ENCODE peak calls at places on chromosome 18, in seven cellular contexts. Q is activated CD8-positive, alpha-beta memory T cell treated with anti-CD3 and anti-CD28 coated beads for 48 hours; K is T-cell; Z is activated CD4-positive, alpha-beta T cell treated with anti-CD3 and anti-CD28 coated beads, Interleukin-2, amount 50 U/mL, for 24 hours; F is progenitor cell of endocrine pancreas; H is CD8-positive, alpha-beta memory T cell; S is OCI-M1. G is an unnamed sample.

GRCh38 chr18:31741096-31741735 is 19.5 kb downstream of the SLC25A52 start:
- DNase-seq in Q (no peak), K (peak; percentile 48), S (peak; percentile 78), F (no peak), H (peak; percentile 40), Z (peak; percentile 56), G (no peak)

GRCh38 chr18:9055185-9055584 is 47.3 kb upstream of the NDUFV2 start:
- DNase-seq in F (no peak), H (no peak), Q (no peak), S (peak; percentile 86), K (no peak), Z (no peak), G (no peak)

GRCh38 chr18:31574359-31574758 is 17.3 kb upstream of the TTR start:
- DNase-seq in S (peak; percentile 63), H (no peak), Q (no peak), F (no peak), K (no peak), Z (no peak), G (no peak)

GRCh38 chr18:55861266-55861665 is 273.3 kb upstream of the TCF4 start:
- DNase-seq in Z (no peak), S (peak; percentile 21), F (no peak), H (no peak), Q (no peak), K (no peak), G (no peak)

GRCh38 chr18:77000527-77000926 is 132.1 kb downstream of the MBP start:
- DNase-seq in F (no peak), Z (peak; percentile 15), H (peak; percentile 41), Q (no peak), K (peak; percentile 38), S (peak; percentile 60), G (peak; percentile 88)

GRCh38 chr18:13003466-13003896 is 12.3 kb downstream of the CEP192 start:
- DNase-seq in S (peak; percentile 85), Z (no peak), H (no peak), Q (no peak), K (peak; percentile 1), F (peak; percentile 31), G (no peak)

GRCh38 chr18:44742741-44743311 is 62.1 kb downstream of the SETBP1 start:
- DNase-seq in Q (no peak), H (no peak), Z (no peak), S (no peak), F (no peak), K (no peak), G (no peak)

GRCh38 chr18:28514699-28515098 is 337.8 kb upstream of the CDH2 start:
- DNase-seq in H (no peak), K (no peak), Q (no peak), Z (no peak), S (no peak), F (no peak), G (no peak)

GRCh38 chr18:35458677-35459441 is 38.9 kb downstream of the INO80C start:
- DNase-seq in Q (no peak), F (no peak), Z (no peak), K (no peak), H (no peak), S (no peak), G (peak; percentile 76)

GRCh38 chr18:79511271-79511670 is 115.5 kb downstream of the NFATC1 start:
- DNase-seq in F (no peak), K (no peak), Q (no peak), Z (no peak), H (no peak), S (no peak), G (no peak)

GRCh38 chr18:48590678-48591077 is 51.8 kb downstream of the CTIF start:
- DNase-seq in S (no peak), Z (no peak), H (no peak), F (no peak), K (no peak), Q (no peak), G (no peak)

GRCh38 chr18:21706386-21706865 is 1.9 kb upstream of the ABHD3 start:
- DNase-seq in Q (no peak), K (no peak), Z (no peak), S (no peak), F (no peak), H (no peak), G (no peak)

GRCh38 chr18:77131652-77132368 is 773 bp downstream of the MBP start:
- DNase-seq in H (peak; percentile 32), Q (no peak), S (peak; percentile 59), Z (no peak), K (peak; percentile 27), F (peak; percentile 60), G (peak; percentile 85)

GRCh38 chr18:3451989-3452749 is 2.2 kb downstream of the TGIF1 start:
- DNase-seq in H (peak; percentile 28), S (peak; percentile 82), K (peak; percentile 27), Q (peak; percentile 25), Z (peak; percentile 13), F (peak; percentile 28), G (peak; percentile 78)

GRCh38 chr18:47872426-47872825 is 58.0 kb downstream of the SMAD2 start:
- DNase-seq in Z (no peak), Q (no peak), S (no peak), K (no peak), F (no peak), H (no peak), G (no peak)

GRCh38 chr18:28794459-28795245 is 617.7 kb upstream of the CDH2 start:
- DNase-seq in F (no peak), Z (no peak), S (no peak), K (no peak), H (no peak), Q (no peak), G (no peak)

GRCh38 chr18:62521588-62521987 is 1.2 kb upstream of the ZCCHC2 start:
- DNase-seq in S (peak; percentile 61), H (no peak), Q (no peak), K (no peak), Z (no peak), F (no peak), G (no peak)

GRCh38 chr18:38654966-38655365 is 1089.4 kb upstream of the CELF4 start:
- DNase-seq in Z (no peak), S (no peak), Q (no peak), K (no peak), H (no peak), F (no peak), G (no peak)

GRCh38 chr18:63101811-63102210 is 217.8 kb downstream of the BCL2 start:
- DNase-seq in Q (no peak), K (no peak), F (no peak), H (no peak), Z (no peak), S (no peak), G (no peak)

GRCh38 chr18:61290616-61291015 is 42.6 kb upstream of the CDH20 start:
- DNase-seq in F (no peak), S (no peak), H (no peak), Z (no peak), K (no peak), Q (no peak), G (no peak)

GRCh38 chr18:23215294-23215693 is 80.0 kb downstream of the CABLES1 start:
- DNase-seq in H (no peak), Q (no peak), F (no peak), K (no peak), Z (no peak), S (no peak), G (no peak)

GRCh38 chr18:24923138-24923537 is 428.8 kb downstream of the ZNF521 start:
- DNase-seq in K (no peak), H (no peak), S (no peak), F (no peak), Z (no peak), Q (no peak), G (no peak)

GRCh38 chr18:68735498-68736343 is 20.8 kb upstream of the TMX3 start:
- DNase-seq in S (peak; percentile 72), Z (peak; percentile 7), K (no peak), H (no peak), F (no peak), Q (no peak), G (no peak)

GRCh38 chr18:22710628-22711380 is 222.3 kb upstream of the RBBP8 start:
- DNase-seq in S (no peak), K (no peak), Q (no peak), F (no peak), Z (no peak), H (no peak), G (no peak)

GRCh38 chr18:986071-986470 is 81.4 kb downstream of the ADCYAP1 start:
- DNase-seq in F (no peak), K (no peak), H (no peak), S (no peak), Q (no peak), Z (no peak), G (no peak)

GRCh38 chr18:46488472-46489213 is 168.4 kb downstream of the LOXHD1 start:
- DNase-seq in H (no peak), F (no peak), S (no peak), Q (no peak), Z (no peak), K (no peak), G (no peak)

G was measured in Right ventricle myocardium inferior.